ENCODE peak calls at places on chromosomes 1 and 21, in ten cellular contexts. H is cardiac muscle cell, X is tibial artery, A is AG04449, E is colonic mucosa, O is astrocyte of the spinal cord, J is mammary epithelial cell, P is breast epithelium, D is kidney epithelial cell, W is adrenal gland. N is an unnamed sample.

GRCh38 chr1:7513081-7513480 is 258.0 kb upstream of the VAMP3 start:
- DNase-seq in X (no peak), D (no peak), P (no peak), A (no peak), O (no peak), E (no peak), W (no peak), J (no peak), H (no peak), N (no peak)

GRCh38 chr1:184513421-184513820 is 126.6 kb downstream of the C1orf21 start:
- DNase-seq in H (no peak), J (no peak), X (no peak), D (no peak), E (no peak), P (no peak), O (no peak), W (no peak), A (no peak), N (no peak)

GRCh38 chr1:151934048-151934493 is 24.8 kb upstream of the THEM4 start:
- DNase-seq in H (peak; percentile 65), W (peak; percentile 40), A (no peak), E (peak; percentile 74), O (peak; percentile 67), P (no peak), X (no peak), J (peak; percentile 57), D (no peak), N (peak; percentile 74)

GRCh38 chr1:2538376-2538775 is 8.3 kb upstream of the HES5 start:
- DNase-seq in O (no peak), P (no peak), X (no peak), J (no peak), A (no peak), H (no peak), W (no peak), D (no peak), E (no peak), N (no peak)

GRCh38 chr1:230758705-230759354 is 11.6 kb downstream of the CAPN9 start:
- DNase-seq in E (no peak), W (no peak), D (no peak), P (no peak), O (no peak), A (no peak), J (no peak), H (no peak), X (no peak), N (no peak)

GRCh38 chr1:78176448-78176847 is 130.7 kb downstream of the GIPC2 start:
- DNase-seq in H (peak; percentile 51), X (no peak), O (peak; percentile 88), W (no peak), A (peak; percentile 64), E (peak; percentile 79), P (no peak), D (no peak), J (peak; percentile 85), N (peak; percentile 75)

GRCh38 chr1:108810176-108810575 is 46.7 kb downstream of the AKNAD1 start:
- DNase-seq in P (no peak), X (no peak), W (no peak), O (no peak), H (no peak), A (no peak), E (no peak), J (no peak), D (no peak), N (no peak)

GRCh38 chr1:56404561-56405030 is 174.8 kb downstream of the PLPP3 start:
- DNase-seq in P (peak; percentile 63), J (no peak), W (peak; percentile 28), O (peak; percentile 25), A (no peak), D (no peak), E (no peak), X (no peak), H (no peak), N (no peak)

GRCh38 chr1:43366601-43367025 is 1.2 kb downstream of the ELOVL1 start:
- DNase-seq in P (no peak), A (no peak), H (no peak), J (peak; percentile 22), O (no peak), X (no peak), E (no peak), W (no peak), D (no peak), N (no peak)

GRCh38 chr1:8674912-8675311 is 142.5 kb downstream of the RERE start:
- DNase-seq in X (no peak), P (no peak), E (no peak), O (no peak), J (peak; percentile 47), H (no peak), W (no peak), A (no peak), D (no peak), N (no peak)

GRCh38 chr1:234926574-234927311 is 201.9 kb downstream of the TOMM20 start:
- DNase-seq in E (peak; percentile 19), O (no peak), X (no peak), W (no peak), J (no peak), D (no peak), A (no peak), H (no peak), P (no peak), N (no peak)

GRCh38 chr21:31343680-31344480 is at the start of gene TIAM1:
- DNase-seq in O (peak; percentile 73), P (peak; percentile 30), A (peak; percentile 23), J (peak; percentile 89), X (peak; percentile 74), H (peak; percentile 59), W (peak; percentile 46), D (no peak), E (peak; percentile 46), N (peak; percentile 81)
- H3K4me3 ChIP-seq in O (peak within 1 kb of the TSS; percentile 64), P (peak within 1 kb of the TSS; percentile 72), A (peak within 1 kb of the TSS; percentile 75), J (peak within 1 kb of the TSS; percentile 75), X (peak within 1 kb of the TSS; percentile 27), H (peak within 1 kb of the TSS; percentile 38), W (no peak within 1 kb of the TSS), D (peak within 1 kb of the TSS; percentile 79), E (peak within 1 kb of the TSS; percentile 28), N (peak within 1 kb of the TSS; percentile 66)

DNA sequence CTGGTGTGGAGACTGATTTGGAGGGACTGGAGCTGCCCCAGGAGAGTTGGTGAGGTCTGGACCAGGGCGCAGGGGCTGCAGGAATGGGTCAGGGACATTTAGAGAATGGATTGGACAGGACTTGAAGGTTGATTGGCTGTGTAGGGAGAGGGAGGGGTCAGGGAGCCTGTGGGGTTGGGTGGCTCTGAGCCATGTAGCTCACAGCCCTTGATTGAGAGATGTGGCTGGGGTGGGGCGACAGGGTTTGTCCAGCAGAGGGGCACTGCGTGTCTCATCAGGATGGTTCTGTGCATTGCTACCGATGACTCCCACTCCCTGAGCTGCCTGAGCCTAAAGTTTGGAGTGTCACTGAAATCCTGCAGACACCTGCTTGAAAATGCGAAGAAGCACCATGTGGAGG is 12.1 kb downstream of the AZIN2 start:
- DNase-seq in A (no peak), D (no peak), J (no peak), P (no peak), O (no peak), W (no peak), X (no peak), E (no peak), H (no peak), N (no peak)
- TF ChIP-seq CTCF in A (no peak), D (no peak), J (no peak), P (no peak), O (peak; percentile 1), W (no peak), X (no peak), E (no peak), H (no peak), N (peak; percentile 16)

GRCh38 chr1:203289281-203289981 is 15.9 kb upstream of the BTG2 start:
- DNase-seq in A (no peak), O (no peak), W (peak; percentile 60), J (no peak), E (peak; percentile 66), P (no peak), H (no peak), X (peak; percentile 37), D (no peak), N (no peak)
- H3K4me3 ChIP-seq in A (no peak overlapping the region), O (no peak overlapping the region), W (no peak overlapping the region), J (no peak overlapping the region), E (no peak overlapping the region), P (peak overlapping the region; percentile 57), H (no peak overlapping the region), X (no peak overlapping the region), D (no peak overlapping the region), N (no peak overlapping the region)

GRCh38 chr21:35438643-35439404 is 389.7 kb upstream of the RUNX1 start:
- DNase-seq in D (no peak), H (no peak), O (no peak), X (no peak), P (no peak), J (peak; percentile 55), W (no peak), A (no peak), E (peak; percentile 44), N (peak; percentile 17)
- TF ChIP-seq CTCF in D (no peak), H (no peak), O (no peak), X (no peak), P (no peak), J (no peak), W (no peak), A (no peak), E (no peak), N (no peak)

GRCh38 chr1:6108476-6108875 is 62.8 kb downstream of the KCNAB2 start:
- DNase-seq in D (no peak), X (no peak), H (no peak), P (no peak), E (no peak), O (no peak), J (no peak), W (no peak), A (no peak), N (no peak)

GRCh38 chr1:6107409-6108356 is 62.0 kb downstream of the KCNAB2 start:
- DNase-seq in X (no peak), W (no peak), P (no peak), J (no peak), D (no peak), E (no peak), A (no peak), H (no peak), O (no peak), N (no peak)

GRCh38 chr1:6109688-6110087 is 64.0 kb downstream of the KCNAB2 start:
- DNase-seq in X (no peak), D (no peak), J (no peak), O (no peak), E (no peak), A (no peak), H (no peak), W (no peak), P (no peak), N (no peak)

GRCh38 chr1:6110326-6110725 is 64.6 kb downstream of the KCNAB2 start:
- DNase-seq in X (no peak), P (no peak), D (no peak), A (no peak), J (no peak), W (no peak), E (no peak), H (no peak), O (no peak), N (no peak)

GRCh38 chr1:6108937-6109636 is 63.4 kb downstream of the KCNAB2 start:
- DNase-seq in W (no peak), P (no peak), H (peak; percentile 32), X (no peak), J (peak; percentile 50), O (peak; percentile 16), A (no peak), E (no peak), D (peak; percentile 14), N (peak; percentile 79)
- H3K4me3 ChIP-seq in W (no peak overlapping the region), P (no peak overlapping the region), H (no peak overlapping the region), X (no peak overlapping the region), J (no peak overlapping the region), O (no peak overlapping the region), A (no peak overlapping the region), E (no peak overlapping the region), D (no peak overlapping the region), N (no peak overlapping the region)